ENCODE peak calls at places on chromosomes 12 and 14, in five cellular contexts. F, P, X, G and L are unnamed samples.

GRCh38 chr14:31166271-31166561 is 41.4 kb downstream of the HECTD1 start:
- DNase-seq in G (no peak), P (no peak), X (no peak), F (no peak), L (no peak)

GRCh38 chr14:92651106-92651792 is 97.2 kb downstream of the LGMN start:
- DNase-seq in G (peak; percentile 77), P (no peak), F (no peak), X (no peak), L (no peak)

GRCh38 chr12:65495233-65495632 is 216.8 kb downstream of the MSRB3 start:
- DNase-seq in P (no peak), G (no peak), X (no peak), F (no peak), L (no peak)

GRCh38 chr12:26642361-26642760 is 190.6 kb downstream of the ITPR2 start:
- DNase-seq in F (no peak), P (no peak), X (no peak), G (no peak), L (no peak)

GRCh38 chr14:52458721-52459085 is 93.6 kb downstream of the TXNDC16 start:
- DNase-seq in F (no peak), P (no peak), X (no peak), G (no peak), L (no peak)

GRCh38 chr12:13425766-13426165 is 229.2 kb downstream of the EMP1 start:
- DNase-seq in F (no peak), P (no peak), X (no peak), G (no peak), L (no peak)

GRCh38 chr12:120546050-120546386 is 11.9 kb downstream of the RNF10 start:
- DNase-seq in F (no peak), G (no peak), P (no peak), X (no peak), L (no peak)

GRCh38 chr12:6766651-6767300 is 613 bp downstream of the PTMS start:
- DNase-seq in F (peak; percentile 87), P (peak; percentile 92), G (peak; percentile 51), X (peak; percentile 64), L (no peak)

GRCh38 chr12:13000935-13001724 is 1.1 kb upstream of the HEBP1 start:
- DNase-seq in X (peak; percentile 50), F (peak; percentile 72), G (peak; percentile 35), P (peak; percentile 87), L (no peak)

GRCh38 chr14:80955434-80955939 is at the start of gene TSHR:
- DNase-seq in F (peak; percentile 12), X (no peak), G (no peak), P (no peak), L (no peak)

GRCh38 chr14:51719970-51720369 is 68.3 kb downstream of the FRMD6 start:
- DNase-seq in X (no peak), P (no peak), F (no peak), G (no peak), L (no peak)

GRCh38 chr14:91415794-91416743 is 1.6 kb downstream of the CCDC88C start:
- DNase-seq in G (peak; percentile 57), X (peak; percentile 41), P (no peak), F (no peak), L (no peak)